ENCODE peak calls at places on chromosomes 3 and 15, in eight cellular contexts. H is SJSA1; M is T-cell; V is NCI-H460; K is stimulated activated CD4-positive, alpha-beta T cell treated with anti-CD3 and anti-CD28 coated beads, TNF-alpha, amount 100 ng/mL, for 4 hours; N is sciatic nerve; W is ovary; T is left kidney. Y is an unnamed sample.

GRCh38 chr3:56157693-56158092 is 310.6 kb downstream of the ERC2 start:
- DNase-seq in H (no peak), M (no peak), T (no peak), W (no peak), K (no peak), N (peak; percentile 55), V (no peak), Y (no peak)

GRCh38 chr3:178618197-178618596 is 82.0 kb downstream of the KCNMB2 start:
- DNase-seq in N (no peak), V (peak; percentile 45), T (no peak), K (no peak), H (no peak), M (no peak), W (no peak), Y (peak; percentile 52)

GRCh38 chr3:119723022-119723421 is 20.2 kb downstream of the CFAP91 start:
- DNase-seq in T (no peak), K (no peak), V (no peak), N (no peak), M (no peak), W (no peak), H (no peak), Y (no peak)

GRCh38 chr3:51778554-51778953 is 483 bp downstream of the IQCF6 start:
- DNase-seq in T (no peak), M (no peak), K (no peak), H (no peak), N (no peak), W (no peak), V (no peak), Y (no peak)

GRCh38 chr3:32401541-32402052 is 9.9 kb downstream of the CMTM7 start:
- DNase-seq in N (peak; percentile 83), T (peak; percentile 94), W (peak; percentile 80), H (peak; percentile 66), M (peak; percentile 58), K (peak; percentile 37), V (peak; percentile 14), Y (peak; percentile 76)

GRCh38 chr15:69491051-69491505 is 38.5 kb downstream of the RPLP1 start:
- DNase-seq in K (no peak), W (no peak), H (no peak), N (peak; percentile 73), V (no peak), M (no peak), T (no peak), Y (no peak)

GRCh38 chr3:149016242-149016641 is 24.9 kb downstream of the GYG1 start:
- DNase-seq in V (no peak), N (no peak), K (no peak), M (no peak), H (no peak), T (no peak), W (no peak), Y (no peak)

GRCh38 chr3:194395767-194396527 is 3.1 kb downstream of the GP5 start:
- DNase-seq in N (no peak), W (peak; percentile 77), V (no peak), T (peak; percentile 94), K (peak; percentile 13), H (peak; percentile 11), M (peak; percentile 70), Y (no peak)

GRCh38 chr3:23663246-23663645 is 142.5 kb upstream of the UBE2E1 start:
- DNase-seq in M (no peak), K (no peak), W (no peak), N (no peak), T (no peak), H (no peak), V (no peak), Y (no peak)

GRCh38 chr3:73324203-73325155 is 263.0 kb downstream of the EBLN2 start:
- DNase-seq in V (no peak), W (no peak), H (no peak), N (no peak), K (no peak), T (peak; percentile 90), M (no peak), Y (peak; percentile 48)

GRCh38 chr15:19987389-19988048 is 554.1 kb downstream of the GOLGA6L6 start:
- DNase-seq in K (no peak), V (no peak), H (no peak), N (no peak), W (no peak), T (no peak), M (no peak), Y (no peak)

GRCh38 chr15:78737187-78737820 is 74.0 kb downstream of the ADAMTS7 start:
- DNase-seq in V (no peak), K (no peak), M (no peak), T (no peak), W (no peak), N (no peak), H (no peak), Y (no peak)

GRCh38 chr3:14532691-14533456 is 7.3 kb downstream of the GRIP2 start:
- DNase-seq in W (no peak), M (no peak), T (peak; percentile 29), V (peak; percentile 37), N (peak; percentile 69), H (no peak), K (no peak), Y (no peak)

GRCh38 chr3:24154751-24155150 is 209.7 kb downstream of the NR1D2 start:
- DNase-seq in K (no peak), N (no peak), W (no peak), T (no peak), H (no peak), V (no peak), M (no peak), Y (no peak)

GRCh38 chr3:151562901-151563300 is 102.0 kb upstream of the IGSF10 start:
- DNase-seq in H (no peak), K (no peak), T (no peak), W (no peak), V (no peak), M (no peak), N (no peak), Y (no peak)

GRCh38 chr3:27880969-27881892 is 159.1 kb upstream of the EOMES start:
- DNase-seq in W (no peak), H (no peak), V (no peak), K (peak; percentile 7), T (no peak), M (peak; percentile 62), N (no peak), Y (no peak)

GRCh38 chr3:149352556-149352955 is 19.1 kb upstream of the TM4SF18 start:
- DNase-seq in N (peak; percentile 67), T (peak; percentile 57), W (peak; percentile 38), K (peak; percentile 3), H (peak; percentile 35), M (peak; percentile 0), V (peak; percentile 63), Y (peak; percentile 29)

GRCh38 chr3:141360888-141361598 is 7.3 kb upstream of the ZBTB38 start:
- DNase-seq in W (no peak), K (no peak), N (no peak), H (peak; percentile 93), V (peak; percentile 77), T (peak; percentile 88), M (no peak), Y (peak; percentile 52)

GRCh38 chr3:143242101-143242500 is 122.5 kb downstream of the CHST2 start:
- DNase-seq in K (no peak), M (no peak), H (no peak), N (no peak), V (no peak), W (no peak), T (no peak), Y (no peak)

GRCh38 chr15:72288291-72288690 is 15.9 kb upstream of the PARP6 start:
- DNase-seq in M (no peak), K (no peak), H (no peak), N (no peak), T (peak; percentile 50), W (no peak), V (no peak), Y (no peak)

GRCh38 chr3:107962946-107963345 is 127.9 kb downstream of the CD47 start:
- DNase-seq in H (peak; percentile 7), M (no peak), K (no peak), V (no peak), T (no peak), N (no peak), W (no peak), Y (peak; percentile 30)

GRCh38 chr15:71116942-71117341 is 1.7 kb downstream of the THSD4 start:
- DNase-seq in H (no peak), W (no peak), N (no peak), V (no peak), T (no peak), M (no peak), K (no peak), Y (no peak)

GRCh38 chr15:41655716-41656115 is 4.5 kb upstream of the MGA start:
- DNase-seq in V (no peak), H (peak; percentile 35), T (no peak), M (no peak), N (no peak), W (no peak), K (no peak), Y (no peak)

GRCh38 chr15:91128028-91128427 is 28.0 kb downstream of the SV2B start:
- DNase-seq in M (no peak), H (no peak), V (no peak), W (no peak), T (no peak), N (no peak), K (no peak), Y (no peak)

GRCh38 chr3:163779396-163780344 is 1298.6 kb downstream of the SI start:
- DNase-seq in M (no peak), H (no peak), K (no peak), T (no peak), W (no peak), N (no peak), V (no peak), Y (no peak)

GRCh38 chr3:197613187-197613586 is 57.4 kb upstream of the BDH1 start:
- DNase-seq in W (no peak), M (peak; percentile 56), H (peak; percentile 31), K (no peak), N (no peak), V (no peak), T (no peak), Y (no peak)

GRCh38 chr3:187942658-187943241 is 197.5 kb upstream of the BCL6 start:
- DNase-seq in H (no peak), V (no peak), M (no peak), W (no peak), K (no peak), N (no peak), T (no peak), Y (no peak)

GRCh38 chr15:98800437-98801233 is 152.3 kb downstream of the IGF1R start:
- DNase-seq in W (no peak), N (no peak), M (no peak), K (no peak), V (peak; percentile 50), H (peak; percentile 85), T (peak; percentile 95), Y (no peak)

GRCh38 chr3:177338697-177339219 is 141.5 kb upstream of the TBL1XR1 start:
- DNase-seq in K (no peak), H (no peak), W (no peak), V (no peak), N (no peak), T (no peak), M (no peak), Y (no peak)

GRCh38 chr3:142808103-142808917 is 80.6 kb downstream of the PCOLCE2 start:
- DNase-seq in H (peak; percentile 21), V (peak; percentile 85), M (no peak), N (no peak), W (no peak), K (no peak), T (no peak), Y (no peak)

GRCh38 chr3:124593442-124593829 is 136.8 kb upstream of the UMPS start:
- DNase-seq in W (no peak), H (no peak), V (no peak), N (no peak), T (no peak), K (no peak), M (no peak), Y (no peak)

Y was measured in DMS 273 treated with DMSO at 0.1 percent for 48 hours.